ENCODE peak calls at places on chromosomes 3 and 15, in eight cellular contexts. W, E, C, J, O, H, T and D are unnamed samples.

GRCh38 chr3:107421881-107422280 is 44.6 kb downstream of the CCDC54 start:
- DNase-seq in C (no peak), E (no peak), T (no peak), J (no peak), W (no peak), H (no peak), O (no peak), D (no peak)

GRCh38 chr15:41183580-41183979 is 47.0 kb downstream of the EXD1 start:
- DNase-seq in E (peak; percentile 49), T (no peak), J (no peak), O (no peak), H (no peak), W (no peak), C (no peak), D (no peak)

GRCh38 chr3:8069471-8069870 is 432.2 kb upstream of the LMCD1 start:
- DNase-seq in J (no peak), O (no peak), H (no peak), W (no peak), T (no peak), E (no peak), C (no peak), D (no peak)

GRCh38 chr3:133188996-133189395 is 150.8 kb downstream of the TMEM108 start:
- DNase-seq in J (no peak), W (no peak), O (no peak), H (no peak), C (no peak), E (no peak), T (no peak), D (no peak)

GRCh38 chr3:158522737-158523136 is 48.3 kb upstream of the MLF1 start:
- DNase-seq in C (peak; percentile 78), J (no peak), W (no peak), T (no peak), E (peak; percentile 69), H (no peak), O (no peak), D (no peak)

GRCh38 chr15:100602822-100603393 is 519 bp downstream of the ASB7 start:
- DNase-seq in J (no peak), W (peak; percentile 10), C (no peak), O (peak; percentile 42), E (peak; percentile 20), T (no peak), H (no peak), D (no peak)

GRCh38 chr15:75138016-75138999 is 63.4 kb upstream of the C15orf39 start:
- DNase-seq in C (no peak), H (no peak), E (peak; percentile 10), O (no peak), T (no peak), W (no peak), J (no peak), D (no peak)

GRCh38 chr3:58560771-58561311 is 16.4 kb downstream of the FAM107A start:
- DNase-seq in W (no peak), T (no peak), O (no peak), C (peak; percentile 88), J (no peak), H (peak; percentile 47), E (peak; percentile 98), D (no peak)

GRCh38 chr3:55708242-55708641 is 221.1 kb upstream of the WNT5A start:
- DNase-seq in E (no peak), W (no peak), O (no peak), H (no peak), T (no peak), C (no peak), J (no peak), D (no peak)

DNA sequence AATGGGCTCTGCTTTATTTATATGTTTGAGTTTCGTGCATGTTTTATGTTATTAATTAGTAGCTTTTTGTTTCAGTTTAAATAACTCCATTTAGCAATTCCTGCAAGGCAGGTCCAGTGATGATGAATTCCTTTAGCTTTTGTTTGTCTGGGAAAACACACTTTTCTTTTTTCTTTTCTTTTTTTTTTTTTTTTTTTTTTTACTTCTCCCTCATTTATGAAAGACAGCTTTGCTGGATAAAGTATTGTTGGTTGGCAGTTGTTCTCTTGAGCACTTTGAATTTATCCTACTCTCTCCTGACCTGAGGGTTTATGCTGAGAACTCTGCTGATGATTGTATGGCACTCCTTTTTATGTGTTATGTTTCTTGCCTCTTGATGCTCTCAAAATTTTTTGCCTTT is 35.7 kb downstream of the TMEM39A start:
- DNase-seq in H (no peak), C (peak; percentile 14), W (no peak), T (no peak), O (no peak), E (no peak), J (no peak), D (no peak)
- H3K9me3 ChIP-seq in H (peaks cover 49% of the 10 kb centered on the region), C (no peaks in the 10 kb centered on the region), W (peaks cover 6% of the 10 kb centered on the region), T (peaks cover 27% of the 10 kb centered on the region), O (no peaks in the 10 kb centered on the region), E (peaks cover 26% of the 10 kb centered on the region), J (peaks cover 2% of the 10 kb centered on the region), D (peaks cover 6% of the 10 kb centered on the region)

DNA sequence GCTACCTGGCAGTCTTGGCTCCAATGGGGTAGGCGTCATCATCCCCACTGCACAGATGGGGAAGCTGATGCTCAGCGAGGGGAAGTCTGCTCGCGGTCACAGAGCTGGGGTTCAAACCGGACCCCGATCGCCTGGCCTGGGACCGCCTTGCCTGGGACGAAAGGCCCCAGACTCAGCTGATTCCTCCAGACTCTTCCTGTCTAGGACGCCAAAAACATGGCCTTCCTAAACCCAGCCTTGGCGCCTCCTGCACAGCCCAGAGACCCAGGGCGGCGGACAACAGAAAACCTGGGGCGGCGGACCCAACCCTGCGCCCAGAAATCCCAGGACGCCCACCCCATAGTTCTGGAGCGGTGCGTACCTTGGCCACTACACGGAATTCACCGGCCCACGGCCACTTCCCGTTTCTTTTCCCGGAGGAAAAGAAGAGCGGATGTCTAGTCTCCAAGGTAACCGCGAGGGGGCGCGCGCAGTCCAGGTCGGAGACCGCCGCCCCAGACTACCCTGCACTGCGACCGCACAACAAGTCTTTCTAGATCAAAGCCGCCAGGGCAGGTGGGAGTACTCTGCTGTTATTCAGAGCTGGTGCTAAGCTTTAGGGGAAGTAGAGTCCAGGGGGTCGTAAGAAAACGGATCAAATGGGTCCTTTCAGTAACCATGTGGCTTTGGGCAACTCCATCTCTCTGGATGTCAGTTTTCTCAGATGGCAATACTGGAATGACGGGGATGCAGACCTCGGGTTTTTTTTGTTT is 4.9 kb upstream of the IL17RD start:
- DNase-seq in T (peak; percentile 87), E (peak; percentile 52), C (peak; percentile 65), O (peak; percentile 69), J (peak; percentile 64), H (peak; percentile 80), W (peak; percentile 58), D (peak; percentile 76)
- H3K4me1 ChIP-seq in T (no peaks in the 10 kb centered on the region), E (peaks cover 3% of the 10 kb centered on the region), C (no peaks in the 10 kb centered on the region), O (no peaks in the 10 kb centered on the region), J (peaks cover 20% of the 10 kb centered on the region), H (no peaks in the 10 kb centered on the region), W (no peaks in the 10 kb centered on the region), D (peaks cover 15% of the 10 kb centered on the region)

DNA sequence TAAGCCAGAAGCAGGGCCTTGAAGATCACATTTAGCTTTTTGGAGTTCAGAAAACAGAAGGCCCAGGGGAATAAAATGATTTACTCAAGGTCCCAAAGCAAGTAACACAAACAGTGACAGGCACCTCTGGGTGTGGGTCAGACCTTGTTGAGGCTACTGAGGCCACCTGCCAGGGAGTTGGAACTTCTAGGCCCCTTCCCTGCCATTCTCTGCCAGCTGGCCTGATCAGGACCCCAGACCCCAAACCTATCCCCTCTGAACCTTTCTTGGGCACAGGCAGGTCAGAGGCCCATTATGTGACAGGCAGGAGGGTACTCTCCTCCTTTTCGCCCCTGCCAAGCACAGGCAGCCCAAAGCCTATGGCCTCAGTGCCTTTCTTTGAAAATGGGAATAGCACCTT is 49.4 kb upstream of the ATP2B2 start:
- DNase-seq in T (peak; percentile 22), C (no peak), J (no peak), W (no peak), O (no peak), E (no peak), H (no peak), D (no peak)
- H3K27me3 ChIP-seq in T (no peaks in the 10 kb centered on the region), C (no peaks in the 10 kb centered on the region), J (no peaks in the 10 kb centered on the region), W (no peaks in the 10 kb centered on the region), O (no peaks in the 10 kb centered on the region), E (peaks cover 7% of the 10 kb centered on the region), H (peaks cover 8% of the 10 kb centered on the region), D (no peaks in the 10 kb centered on the region)

GRCh38 chr15:20353966-20354883 is 187.4 kb downstream of the GOLGA6L6 start:
- DNase-seq in E (no peak), T (peak; percentile 61), J (no peak), W (no peak), C (no peak), O (no peak), H (peak; percentile 63), D (no peak)
- H3K9me3 ChIP-seq in E (peaks cover 82% of the 10 kb centered on the region), T (peaks cover 15% of the 10 kb centered on the region), J (peaks cover 72% of the 10 kb centered on the region), W (no peaks in the 10 kb centered on the region), C (peaks cover 16% of the 10 kb centered on the region), O (no peaks in the 10 kb centered on the region), H (no peaks in the 10 kb centered on the region), D (no peaks in the 10 kb centered on the region)

GRCh38 chr3:62367735-62368704 is 5.3 kb downstream of the FEZF2 start:
- DNase-seq in J (no peak), O (no peak), T (no peak), W (no peak), H (no peak), E (no peak), C (no peak), D (no peak)

GRCh38 chr3:62370112-62371031 is 3.0 kb downstream of the FEZF2 start:
- DNase-seq in C (no peak), W (no peak), O (no peak), H (no peak), T (no peak), J (no peak), E (no peak), D (no peak)

GRCh38 chr3:62369476-62369743 is 3.9 kb downstream of the FEZF2 start:
- DNase-seq in H (no peak), O (no peak), T (no peak), J (no peak), C (no peak), W (no peak), E (no peak), D (no peak)

GRCh38 chr3:62371032-62371734 is 2.2 kb downstream of the FEZF2 start:
- DNase-seq in E (no peak), T (no peak), W (no peak), J (no peak), C (no peak), H (no peak), O (no peak), D (no peak)

DNA sequence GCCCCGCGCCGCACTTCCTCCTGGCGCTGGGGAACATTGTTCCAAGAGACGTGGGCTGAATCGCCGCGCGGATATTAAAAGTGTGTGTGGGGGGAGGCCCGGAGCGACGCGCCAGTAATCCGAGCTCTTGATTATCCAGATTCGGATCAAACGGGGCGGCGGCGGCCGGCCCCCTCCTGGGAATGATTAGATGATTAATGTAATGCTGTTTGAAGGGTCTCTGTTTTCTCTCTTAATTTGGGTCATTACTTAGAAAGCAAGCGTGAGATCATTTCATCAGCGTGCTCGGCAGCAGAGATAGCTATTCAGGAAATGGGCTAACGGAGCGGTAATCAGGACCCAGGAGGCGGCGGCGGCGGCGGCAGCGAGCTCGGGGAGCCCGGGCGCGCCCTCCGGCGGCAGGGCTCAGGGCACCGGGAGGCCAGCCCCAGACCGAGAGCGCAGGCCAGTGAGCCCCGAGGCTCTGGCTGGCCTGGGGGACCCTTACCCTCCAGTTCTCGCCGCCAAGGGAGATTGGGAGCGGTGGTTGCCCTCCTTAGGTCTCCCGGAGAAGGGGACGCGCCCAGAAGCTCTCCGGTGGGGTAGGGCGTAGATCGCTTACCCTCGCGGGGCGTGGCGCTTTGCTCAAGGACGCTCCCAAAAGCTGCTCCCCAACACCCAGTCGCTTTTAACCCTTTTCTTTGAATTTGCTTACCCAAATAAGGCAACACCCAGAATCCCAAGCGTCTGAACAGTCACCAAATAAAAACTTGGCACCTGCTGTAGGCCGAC is 4.5 kb downstream of the FEZF2 start:
- DNase-seq in W (no peak), J (no peak), E (no peak), H (no peak), T (no peak), O (no peak), C (no peak), D (no peak)
- H3K4me1 ChIP-seq in W (peaks cover 3% of the 10 kb centered on the region), J (no peaks in the 10 kb centered on the region), E (no peaks in the 10 kb centered on the region), H (peaks cover 26% of the 10 kb centered on the region), T (no peaks in the 10 kb centered on the region), O (no peaks in the 10 kb centered on the region), C (no peaks in the 10 kb centered on the region), D (peaks cover 60% of the 10 kb centered on the region)